ENCODE peak calls at places on chromosomes 16 and 17, in eight cellular contexts. F, L, O, R, M, N, G and A are unnamed samples.

GRCh38 chr17:76368545-76368944 is 14.8 kb upstream of the PRPSAP1 start:
- DNase-seq in G (no peak), O (no peak), F (no peak), L (peak), M (no peak), R (no peak), N (no peak), A (no peak)

GRCh38 chr16:31265329-31266245 is 5.8 kb downstream of the ITGAM start:
- DNase-seq in F (no peak), R (peak), N (no peak), O (peak), M (no peak), L (no peak), G (no peak), A (peak)

GRCh38 chr16:31471875-31472558 is at the start of gene TGFB1I1:
- DNase-seq in L (peak), N (no peak), O (peak), M (peak), F (peak), R (peak), G (no peak), A (peak)

GRCh38 chr16:35711958-35712357 is 2252.5 kb downstream of the TP53TG3F start:
- DNase-seq in M (no peak), F (peak), R (no peak), L (no peak), N (no peak), O (no peak), G (no peak), A (no peak)

GRCh38 chr16:75288596-75289120 is 37.2 kb upstream of the BCAR1 start:
- DNase-seq in G (no peak), R (no peak), F (no peak), M (no peak), L (no peak), N (no peak), O (no peak), A (no peak)

GRCh38 chr16:49463529-49463928 is 89.9 kb downstream of the C16orf78 start:
- DNase-seq in O (no peak), R (no peak), G (no peak), N (no peak), L (no peak), F (peak), M (no peak), A (peak)

GRCh38 chr17:73595068-73595865 is 49.0 kb downstream of the SDK2 start:
- DNase-seq in F (no peak), N (no peak), G (peak), L (peak), O (peak), R (peak), M (no peak), A (peak)

GRCh38 chr16:84406006-84406963 is 37.9 kb downstream of the ATP2C2 start:
- DNase-seq in R (no peak), F (no peak), N (no peak), O (no peak), L (no peak), M (no peak), G (no peak), A (no peak)

GRCh38 chr16:67249178-67249759 is 490 bp downstream of the SLC9A5 start:
- DNase-seq in F (no peak), G (no peak), L (no peak), M (no peak), R (peak), N (no peak), O (peak), A (no peak)

GRCh38 chr17:64658931-64659330 is 3.2 kb downstream of the SMURF2 start:
- DNase-seq in F (no peak), N (no peak), L (no peak), O (no peak), M (peak), R (no peak), G (no peak), A (no peak)

GRCh38 chr16:8590811-8591210 is 500 bp upstream of the TMEM114 start:
- DNase-seq in M (no peak), G (no peak), R (no peak), L (no peak), O (no peak), F (no peak), N (no peak), A (no peak)

GRCh38 chr16:2596747-2597559 is 59.1 kb downstream of the PDPK1 start:
- DNase-seq in R (no peak), M (no peak), L (no peak), N (no peak), G (no peak), O (no peak), F (no peak), A (no peak)

GRCh38 chr16:1610841-1611653 is 825 bp downstream of the IFT140 start:
- DNase-seq in L (no peak), M (peak), O (peak), G (peak), R (no peak), N (no peak), F (no peak), A (no peak)

GRCh38 chr17:53032861-53033271 is 789.9 kb upstream of the KIF2B start:
- DNase-seq in R (peak), O (peak), N (peak), L (peak), F (no peak), M (no peak), G (peak), A (no peak)

DNA sequence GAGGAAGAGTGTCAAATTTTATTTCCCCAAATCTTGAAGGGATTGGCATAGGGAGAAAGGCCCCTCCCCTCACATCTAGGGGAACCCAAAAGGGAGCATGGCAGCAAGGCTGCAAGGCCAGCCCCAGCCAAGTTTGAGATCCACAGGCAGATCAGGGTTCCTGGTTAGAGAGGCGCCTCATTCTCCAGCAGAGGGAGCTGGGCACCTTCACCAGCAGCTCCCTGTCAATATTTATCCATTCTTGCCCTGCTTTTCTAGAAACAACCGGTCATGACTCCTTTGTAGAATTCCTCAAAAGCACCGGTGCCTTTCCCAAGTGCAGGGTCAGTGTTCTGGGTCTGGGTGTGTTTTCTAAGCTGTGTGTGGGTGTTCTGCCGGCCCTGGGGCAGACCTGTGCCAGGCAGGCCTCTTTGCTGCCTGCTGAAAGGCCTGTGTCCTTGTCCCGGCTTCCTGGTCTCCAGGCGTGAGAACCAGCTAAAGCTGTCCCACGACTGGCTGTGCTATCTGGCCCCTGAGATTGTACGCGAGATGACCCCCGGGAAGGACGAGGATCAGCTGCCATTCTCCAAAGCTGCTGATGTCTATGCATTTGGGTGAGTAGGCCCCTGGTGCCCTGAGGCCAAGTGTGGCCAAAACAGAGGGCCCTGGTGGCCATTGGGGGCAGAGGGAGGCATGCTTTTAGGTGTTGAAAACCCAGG is 21.2 kb upstream of the LGALS9 start:
- DNase-seq in L (peak), M (peak), O (peak), F (no peak), R (peak), N (no peak), G (peak), A (no peak)
- TF ChIP-seq CTCF in L (peak), M (peak), O (peak), F (no peak), R (peak), N (peak), G (no peak), A (peak)

GRCh38 chr16:88321635-88322499 is 60.9 kb upstream of the ZNF469 start:
- DNase-seq in R (no peak), G (no peak), L (no peak), F (no peak), M (no peak), O (no peak), N (no peak), A (no peak)
- TF ChIP-seq CTCF in R (no peak), G (no peak), L (no peak), F (no peak), M (no peak), O (no peak), N (no peak), A (no peak)

DNA sequence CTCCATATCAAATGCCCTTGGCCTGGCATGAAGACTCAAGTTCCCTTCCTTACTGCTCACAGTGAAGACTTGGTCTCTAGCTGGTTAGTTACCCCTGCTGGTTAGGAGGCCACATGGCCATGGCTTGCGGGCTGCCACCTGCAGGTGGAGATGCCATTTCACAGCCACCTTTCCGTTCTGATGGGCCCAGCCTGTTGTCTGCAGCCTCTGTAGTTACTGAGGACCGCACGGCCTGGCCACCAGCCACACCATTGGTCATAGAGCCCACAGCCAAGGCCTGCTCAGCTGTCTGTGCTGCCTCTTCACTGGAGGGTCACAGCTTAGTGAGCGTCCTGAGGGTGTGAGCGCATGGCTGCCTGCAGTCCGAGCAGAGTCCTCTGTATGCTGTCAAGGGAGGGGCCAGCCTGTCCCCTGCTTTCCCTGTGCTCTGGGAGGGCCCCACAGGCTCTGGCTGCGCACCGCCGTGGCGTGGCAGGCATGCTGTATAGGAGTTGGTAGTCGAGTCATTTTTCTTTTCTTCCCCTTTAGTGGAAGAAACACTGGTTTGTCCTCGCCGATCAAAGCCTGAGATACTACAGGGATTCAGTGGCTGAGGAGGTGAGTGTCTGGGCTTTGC is 59.2 kb downstream of the PLD6 start:
- DNase-seq in G (no peak), R (peak), F (no peak), O (peak), N (peak), L (peak), M (no peak), A (no peak)
- TF ChIP-seq CTCF in G (peak), R (no peak), F (no peak), O (peak), N (peak), L (peak), M (no peak), A (peak)

GRCh38 chr16:81003610-81004460 is 2.9 kb downstream of the CMC2 start:
- DNase-seq in R (no peak), M (no peak), G (no peak), O (no peak), N (no peak), F (no peak), L (no peak), A (no peak)

GRCh38 chr16:81008151-81008789 is 1.3 kb downstream of the CENPN start:
- DNase-seq in R (no peak), N (no peak), F (no peak), L (no peak), M (no peak), G (no peak), O (no peak), A (no peak)

GRCh38 chr16:81005644-81006471 is 827 bp downstream of the CMC2 start:
- DNase-seq in F (no peak), G (no peak), L (no peak), R (no peak), O (no peak), M (no peak), N (peak), A (no peak)

GRCh38 chr16:81004646-81005353 is 1.9 kb downstream of the CMC2 start:
- DNase-seq in R (no peak), N (peak), M (peak), L (peak), G (peak), O (peak), F (no peak), A (peak)

DNA sequence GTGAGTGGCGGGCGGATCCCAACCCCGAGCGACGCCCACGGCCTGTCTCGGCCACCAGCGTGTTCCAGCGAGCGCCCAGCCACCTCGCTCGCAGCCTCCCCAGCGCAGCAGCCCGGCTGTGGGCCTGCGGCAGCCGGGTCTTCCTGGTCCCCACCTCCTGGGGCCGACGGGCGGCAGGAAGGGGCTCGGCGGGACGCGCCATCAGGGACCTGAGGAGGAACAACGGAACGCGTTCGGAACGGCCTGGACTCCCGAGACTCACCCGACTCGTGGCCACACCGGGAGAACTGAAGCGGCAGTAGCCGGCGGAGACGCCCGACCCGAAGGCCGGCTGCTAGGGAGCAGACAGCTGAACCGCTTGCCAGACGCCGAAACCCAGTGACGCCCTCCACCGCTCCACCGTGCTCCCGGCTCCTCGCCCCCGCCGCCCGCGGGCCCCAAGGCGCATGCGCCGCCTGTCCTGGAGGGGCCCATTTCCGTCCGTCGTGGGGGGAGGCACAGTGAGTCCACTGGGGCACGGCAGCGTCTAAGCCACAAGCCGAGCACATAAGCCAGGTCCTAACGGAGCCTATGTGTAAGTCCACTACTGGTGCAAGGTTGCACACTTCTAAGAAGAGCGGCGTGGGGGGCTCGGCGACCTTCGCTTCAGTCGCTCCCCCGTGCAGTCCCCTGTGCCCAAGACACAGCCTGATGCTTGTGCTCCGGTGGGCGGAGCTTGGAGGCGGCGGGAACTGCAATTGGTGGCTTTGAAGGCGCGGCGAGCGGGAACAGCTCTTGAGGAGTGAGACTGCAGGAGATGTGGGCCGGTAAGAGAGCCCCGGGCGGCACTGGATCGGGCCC is at the start of the genes CENPN and CMC2:
- DNase-seq in R (peak), G (peak), N (peak), O (peak), M (peak), F (peak), L (peak), A (peak)
- TF ChIP-seq CTCF in R (no peak), G (peak), N (no peak), O (no peak), M (no peak), F (peak), L (no peak), A (no peak)